ENCODE peak calls at places on chromosomes 5 and 9, in four cellular contexts. U, E, L and A are unnamed samples.

GRCh38 chr5:54148062-54148461 is 162.3 kb downstream of the ARL15 start:
- DNase-seq in U (no peak), E (no peak), L (no peak), A (peak; percentile 64)

GRCh38 chr5:95786821-95787408 is 35.6 kb downstream of the GLRX start:
- DNase-seq in U (no peak), E (no peak), L (no peak), A (no peak)

GRCh38 chr9:35680331-35681105 is 6.8 kb downstream of the CA9 start:
- DNase-seq in U (no peak), E (no peak), L (no peak), A (no peak)

GRCh38 chr5:149886697-149887470 is 57.7 kb downstream of the PDE6A start:
- DNase-seq in U (no peak), E (no peak), L (peak; percentile 24), A (no peak)

GRCh38 chr5:145661737-145662530 is 173.2 kb downstream of the PRELID2 start:
- DNase-seq in U (no peak), E (no peak), L (no peak), A (no peak)

GRCh38 chr5:35436441-35437057 is 181.1 kb upstream of the SPEF2 start:
- DNase-seq in U (no peak), E (no peak), L (no peak), A (peak; percentile 6)

GRCh38 chr9:95880011-95880690 is 4.7 kb downstream of the ERCC6L2 start:
- DNase-seq in U (no peak), E (no peak), L (peak; percentile 28), A (no peak)

GRCh38 chr5:138083702-138084101 is at the start of gene WNT8A:
- DNase-seq in U (no peak), E (no peak), L (no peak), A (no peak)

GRCh38 chr9:114720296-114720695 is 38.3 kb upstream of the TEX48 start:
- DNase-seq in U (no peak), E (no peak), L (no peak), A (no peak)

GRCh38 chr9:34458967-34459355 is 356 bp downstream of the DNAI1 start:
- DNase-seq in U (no peak), E (no peak), L (no peak), A (no peak)

GRCh38 chr9:79257671-79258410 is 313.9 kb upstream of the TLE4 start:
- DNase-seq in U (no peak), E (no peak), L (no peak), A (peak; percentile 76)

GRCh38 chr5:32565143-32565542 is 20.2 kb upstream of the SUB1 start:
- DNase-seq in U (no peak), E (no peak), L (no peak), A (no peak)

GRCh38 chr9:121778252-121779225 is 127.1 kb downstream of the DAB2IP start:
- DNase-seq in U (no peak), E (no peak), L (no peak), A (no peak)

GRCh38 chr5:73119492-73120157 is 750 bp upstream of the TMEM171 start:
- DNase-seq in U (peak; percentile 36), E (no peak), L (no peak), A (no peak)

GRCh38 chr5:89265511-89266169 is 382.7 kb upstream of the MEF2C start:
- DNase-seq in U (no peak), E (no peak), L (peak; percentile 82), A (no peak)

GRCh38 chr9:107717608-107718314 is 228.2 kb upstream of the KLF4 start:
- DNase-seq in U (no peak), E (no peak), L (no peak), A (no peak)

GRCh38 chr5:5719292-5719691 is 296.8 kb downstream of the ICE1 start:
- DNase-seq in U (no peak), E (no peak), L (no peak), A (no peak)

GRCh38 chr9:109769250-109769649 is 10.7 kb upstream of the PALM2AKAP2 start:
- DNase-seq in U (no peak), E (no peak), L (no peak), A (no peak)

GRCh38 chr9:31045810-31046209 is 1338.6 kb upstream of the ACO1 start:
- DNase-seq in U (no peak), E (no peak), L (no peak), A (no peak)

GRCh38 chr5:34525761-34526160 is 130.4 kb upstream of the RAI14 start:
- DNase-seq in U (no peak), E (no peak), L (no peak), A (no peak)

GRCh38 chr9:124652203-124652992 is 118.7 kb downstream of the NR6A1 start:
- DNase-seq in U (no peak), E (no peak), L (peak; percentile 97), A (no peak)

GRCh38 chr5:134437340-134438267 is 25.9 kb upstream of the CDKN2AIPNL start:
- DNase-seq in U (no peak), E (no peak), L (no peak), A (no peak)